ENCODE peak calls at places on chromosomes 5 and 9, in six cellular contexts. R, O, D, C, B and M are unnamed samples.
A peak's percentile ranks its signal among the peaks of the same experiment; 100 is the strongest.

GRCh38 chr5:170221319-170221718 is 11.5 kb upstream of the C5orf58 start:
- DNase-seq in R (no peak), O (no peak), D (no peak), C (no peak), B (no peak), M (no peak)

GRCh38 chr9:137053944-137054931 is at the start of gene ENTPD2:
- DNase-seq in R (peak; percentile 85), O (no peak), D (peak; percentile 96), C (peak; percentile 31), B (no peak), M (no peak)

GRCh38 chr5:33049845-33050244 is 338.7 kb downstream of the NPR3 start:
- DNase-seq in R (no peak), O (peak; percentile 80), D (no peak), C (no peak), B (no peak), M (peak; percentile 76)

GRCh38 chr9:69412741-69413150 is 87.7 kb downstream of the ENTREP1 start:
- DNase-seq in R (peak; percentile 87), O (peak; percentile 81), D (peak; percentile 92), C (no peak), B (peak; percentile 30), M (peak; percentile 54)

GRCh38 chr5:127950707-127951356 is 132.7 kb upstream of the SLC12A2 start:
- DNase-seq in R (no peak), O (no peak), D (no peak), C (no peak), B (no peak), M (no peak)

GRCh38 chr9:120946259-120946658 is 19.7 kb upstream of the TRAF1 start:
- DNase-seq in R (no peak), O (no peak), D (no peak), C (no peak), B (no peak), M (no peak)

GRCh38 chr9:16431666-16432065 is 438.8 kb downstream of the BNC2 start:
- DNase-seq in R (no peak), O (no peak), D (no peak), C (no peak), B (no peak), M (no peak)

GRCh38 chr9:116156621-116157314 is 3.2 kb downstream of the PAPPA start:
- DNase-seq in R (peak; percentile 22), O (no peak), D (peak; percentile 67), C (peak; percentile 75), B (no peak), M (peak; percentile 47)

GRCh38 chr9:135474915-135475314 is 4.7 kb upstream of the PPP1R26 start:
- DNase-seq in R (peak; percentile 76), O (no peak), D (peak; percentile 94), C (no peak), B (no peak), M (peak; percentile 5)

GRCh38 chr5:158845941-158846340 is 253.8 kb downstream of the EBF1 start:
- DNase-seq in R (no peak), O (no peak), D (no peak), C (no peak), B (no peak), M (no peak)

GRCh38 chr5:20114536-20114935 is 126.5 kb upstream of the CDH18 start:
- DNase-seq in R (no peak), O (no peak), D (no peak), C (no peak), B (no peak), M (no peak)